ENCODE peak calls at places on chromosomes 3 and 15, in nine cellular contexts. One of them, this sample, is unnamed.

GRCh38 chr15:58545307-58546065 is 113.7 kb downstream of the LIPC start:
- DNase-seq in breast epithelium: no peak
- DNase-seq in fibroblast of pulmonary artery: no peak
- DNase-seq in psoas muscle: no peak
- DNase-seq in astrocyte of the spinal cord: peak
- DNase-seq in Karpas-422: no peak
- DNase-seq in Caco-2: no peak
- DNase-seq in epithelial cell of esophagus: no peak
- DNase-seq in BE2C: no peak
- DNase-seq in this sample: peak

GRCh38 chr3:63193647-63194046 is 84.5 kb upstream of the SYNPR start:
- DNase-seq in breast epithelium: no peak
- DNase-seq in fibroblast of pulmonary artery: peak
- DNase-seq in psoas muscle: no peak
- DNase-seq in astrocyte of the spinal cord: peak
- DNase-seq in Karpas-422: peak
- DNase-seq in Caco-2: peak
- DNase-seq in epithelial cell of esophagus: peak
- DNase-seq in BE2C: no peak
- DNase-seq in this sample: no peak

GRCh38 chr3:79497447-79498111 is 270.2 kb downstream of the ROBO1 start:
- DNase-seq in breast epithelium: no peak
- DNase-seq in fibroblast of pulmonary artery: peak
- DNase-seq in psoas muscle: no peak
- DNase-seq in astrocyte of the spinal cord: peak
- DNase-seq in Karpas-422: peak
- DNase-seq in Caco-2: no peak
- DNase-seq in epithelial cell of esophagus: peak
- DNase-seq in BE2C: no peak
- DNase-seq in this sample: no peak

GRCh38 chr3:131277836-131278497 is 103.6 kb upstream of the NUDT16 start:
- DNase-seq in breast epithelium: no peak
- DNase-seq in fibroblast of pulmonary artery: peak
- DNase-seq in psoas muscle: no peak
- DNase-seq in astrocyte of the spinal cord: peak
- DNase-seq in Karpas-422: no peak
- DNase-seq in Caco-2: no peak
- DNase-seq in epithelial cell of esophagus: peak
- DNase-seq in BE2C: no peak
- DNase-seq in this sample: no peak

GRCh38 chr3:65584913-65585312 is 453.8 kb downstream of the MAGI1 start:
- DNase-seq in breast epithelium: no peak
- DNase-seq in fibroblast of pulmonary artery: no peak
- DNase-seq in psoas muscle: no peak
- DNase-seq in astrocyte of the spinal cord: no peak
- DNase-seq in Karpas-422: no peak
- DNase-seq in Caco-2: no peak
- DNase-seq in epithelial cell of esophagus: no peak
- DNase-seq in BE2C: no peak
- DNase-seq in this sample: no peak

GRCh38 chr3:193943200-193943599 is 192.7 kb upstream of the HES1 start:
- DNase-seq in breast epithelium: no peak
- DNase-seq in fibroblast of pulmonary artery: no peak
- DNase-seq in psoas muscle: no peak
- DNase-seq in astrocyte of the spinal cord: no peak
- DNase-seq in Karpas-422: no peak
- DNase-seq in Caco-2: no peak
- DNase-seq in epithelial cell of esophagus: no peak
- DNase-seq in BE2C: peak
- DNase-seq in this sample: no peak

GRCh38 chr15:79812536-79812935 is 84.3 kb downstream of the MTHFS start:
- DNase-seq in breast epithelium: no peak
- DNase-seq in fibroblast of pulmonary artery: no peak
- DNase-seq in psoas muscle: no peak
- DNase-seq in astrocyte of the spinal cord: no peak
- DNase-seq in Karpas-422: no peak
- DNase-seq in Caco-2: no peak
- DNase-seq in epithelial cell of esophagus: peak
- DNase-seq in BE2C: no peak
- DNase-seq in this sample: no peak

GRCh38 chr15:50633653-50634052 is 52.9 kb downstream of the TRPM7 start:
- DNase-seq in breast epithelium: no peak
- DNase-seq in fibroblast of pulmonary artery: peak
- DNase-seq in psoas muscle: no peak
- DNase-seq in astrocyte of the spinal cord: peak
- DNase-seq in Karpas-422: no peak
- DNase-seq in Caco-2: no peak
- DNase-seq in epithelial cell of esophagus: no peak
- DNase-seq in BE2C: no peak
- DNase-seq in this sample: no peak

GRCh38 chr15:65921780-65922179 is 52.5 kb downstream of the RAB11A start:
- DNase-seq in breast epithelium: no peak
- DNase-seq in fibroblast of pulmonary artery: no peak
- DNase-seq in psoas muscle: no peak
- DNase-seq in astrocyte of the spinal cord: no peak
- DNase-seq in Karpas-422: no peak
- DNase-seq in Caco-2: no peak
- DNase-seq in epithelial cell of esophagus: no peak
- DNase-seq in BE2C: no peak
- DNase-seq in this sample: no peak

GRCh38 chr3:14877404-14877803 is 58.6 kb downstream of the FGD5 start:
- DNase-seq in breast epithelium: no peak
- DNase-seq in fibroblast of pulmonary artery: no peak
- DNase-seq in psoas muscle: no peak
- DNase-seq in astrocyte of the spinal cord: no peak
- DNase-seq in Karpas-422: no peak
- DNase-seq in Caco-2: no peak
- DNase-seq in epithelial cell of esophagus: no peak
- DNase-seq in BE2C: no peak
- DNase-seq in this sample: peak

GRCh38 chr3:173465112-173465511 is 67.6 kb downstream of the NLGN1 start:
- DNase-seq in breast epithelium: no peak
- DNase-seq in fibroblast of pulmonary artery: peak
- DNase-seq in psoas muscle: no peak
- DNase-seq in astrocyte of the spinal cord: peak
- DNase-seq in Karpas-422: no peak
- DNase-seq in Caco-2: no peak
- DNase-seq in epithelial cell of esophagus: peak
- DNase-seq in BE2C: no peak
- DNase-seq in this sample: no peak

GRCh38 chr3:61186030-61186429 is 65.2 kb downstream of the FHIT start:
- DNase-seq in breast epithelium: no peak
- DNase-seq in fibroblast of pulmonary artery: no peak
- DNase-seq in psoas muscle: no peak
- DNase-seq in astrocyte of the spinal cord: no peak
- DNase-seq in Karpas-422: no peak
- DNase-seq in Caco-2: no peak
- DNase-seq in epithelial cell of esophagus: no peak
- DNase-seq in BE2C: no peak
- DNase-seq in this sample: no peak

GRCh38 chr3:52244061-52244628 is 1.4 kb upstream of the PPM1M start:
- DNase-seq in breast epithelium: no peak
- DNase-seq in fibroblast of pulmonary artery: peak
- DNase-seq in psoas muscle: peak
- DNase-seq in astrocyte of the spinal cord: no peak
- DNase-seq in Karpas-422: peak
- DNase-seq in Caco-2: no peak
- DNase-seq in epithelial cell of esophagus: peak
- DNase-seq in BE2C: peak
- DNase-seq in this sample: no peak

GRCh38 chr3:39107874-39108308 is 411 bp downstream of the TTC21A start:
- DNase-seq in breast epithelium: no peak
- DNase-seq in fibroblast of pulmonary artery: peak
- DNase-seq in psoas muscle: no peak
- DNase-seq in astrocyte of the spinal cord: no peak
- DNase-seq in Karpas-422: peak
- DNase-seq in Caco-2: no peak
- DNase-seq in epithelial cell of esophagus: no peak
- DNase-seq in BE2C: no peak
- DNase-seq in this sample: no peak

DNA sequence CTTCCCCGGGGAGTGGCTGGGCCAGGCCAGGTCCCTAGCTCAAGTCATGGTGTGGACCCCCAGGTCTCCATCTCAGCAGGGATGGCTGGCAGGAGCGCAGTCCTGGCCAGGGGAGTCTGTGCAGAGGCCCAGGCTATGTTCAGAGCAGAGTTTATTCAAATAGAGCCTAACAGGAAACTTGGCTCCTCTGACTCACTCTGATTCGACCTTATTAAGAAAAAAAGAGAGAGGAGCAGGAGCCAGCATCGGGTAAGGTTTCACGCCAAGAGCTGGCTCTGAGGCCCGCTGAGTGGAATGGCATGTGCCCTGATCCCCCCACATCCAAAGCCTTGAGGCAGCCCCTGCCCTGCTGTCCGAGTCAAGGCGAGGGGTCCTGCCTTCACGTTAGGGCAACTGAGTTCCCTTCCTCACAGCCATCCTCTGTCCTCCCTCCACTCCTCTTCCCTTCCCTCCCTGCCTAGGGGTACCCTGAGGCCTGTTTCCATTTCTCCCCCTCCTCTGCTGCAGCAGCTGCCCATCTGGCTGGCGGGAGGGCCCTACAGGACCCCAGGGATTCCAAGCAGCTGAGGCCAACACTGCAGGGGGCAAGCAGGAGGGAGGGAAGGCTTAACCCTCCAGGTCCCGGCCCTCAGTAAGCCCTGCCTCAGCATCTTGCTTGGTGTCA is 1.9 kb upstream of the LOXL1 start:
- DNase-seq in breast epithelium: no peak
- DNase-seq in fibroblast of pulmonary artery: peak
- DNase-seq in psoas muscle: peak
- DNase-seq in astrocyte of the spinal cord: peak
- DNase-seq in Karpas-422: peak
- DNase-seq in Caco-2: no peak
- DNase-seq in epithelial cell of esophagus: peak
- DNase-seq in BE2C: peak
- DNase-seq in this sample: no peak
- H3K4me3 ChIP-seq in breast epithelium: peak
- H3K4me3 ChIP-seq in fibroblast of pulmonary artery: no peak
- H3K4me3 ChIP-seq in psoas muscle: no peak
- H3K4me3 ChIP-seq in astrocyte of the spinal cord: no peak
- H3K4me3 ChIP-seq in Karpas-422: no peak
- H3K4me3 ChIP-seq in Caco-2: no peak
- H3K4me3 ChIP-seq in epithelial cell of esophagus: no peak
- H3K4me3 ChIP-seq in BE2C: no peak
- H3K4me3 ChIP-seq in this sample: no peak

GRCh38 chr15:74383695-74384565 is 16.5 kb upstream of the CYP11A1 start:
- DNase-seq in breast epithelium: peak
- DNase-seq in fibroblast of pulmonary artery: no peak
- DNase-seq in psoas muscle: no peak
- DNase-seq in astrocyte of the spinal cord: no peak
- DNase-seq in Karpas-422: peak
- DNase-seq in Caco-2: no peak
- DNase-seq in epithelial cell of esophagus: peak
- DNase-seq in BE2C: no peak
- DNase-seq in this sample: no peak
- H3K4me3 ChIP-seq in breast epithelium: no peak
- H3K4me3 ChIP-seq in fibroblast of pulmonary artery: no peak
- H3K4me3 ChIP-seq in psoas muscle: no peak
- H3K4me3 ChIP-seq in astrocyte of the spinal cord: no peak
- H3K4me3 ChIP-seq in Karpas-422: no peak
- H3K4me3 ChIP-seq in Caco-2: no peak
- H3K4me3 ChIP-seq in epithelial cell of esophagus: no peak
- H3K4me3 ChIP-seq in BE2C: no peak
- H3K4me3 ChIP-seq in this sample: no peak

DNA sequence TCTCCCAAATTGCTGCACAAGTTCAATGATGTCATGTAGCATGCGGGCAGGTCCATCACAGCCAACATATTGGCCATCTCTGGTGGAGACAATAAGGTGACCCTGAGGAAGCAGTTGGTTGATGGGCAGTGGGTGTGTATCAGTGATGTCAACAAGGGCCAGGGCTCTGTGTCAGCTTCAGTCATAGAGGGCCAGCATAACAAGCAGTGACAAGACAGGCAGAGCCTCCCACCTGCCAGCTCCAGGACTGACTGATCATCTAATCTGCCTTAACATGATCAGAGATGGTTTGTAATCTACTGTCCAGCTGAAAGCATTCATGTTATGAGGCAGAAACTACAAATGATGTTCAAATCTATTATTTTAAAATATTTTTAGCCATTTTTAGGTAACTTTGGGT is 62.3 kb downstream of the GLB1 start:
- DNase-seq in breast epithelium: no peak
- DNase-seq in fibroblast of pulmonary artery: no peak
- DNase-seq in psoas muscle: no peak
- DNase-seq in astrocyte of the spinal cord: no peak
- DNase-seq in Karpas-422: no peak
- DNase-seq in Caco-2: no peak
- DNase-seq in epithelial cell of esophagus: peak
- DNase-seq in BE2C: no peak
- DNase-seq in this sample: no peak
- H3K4me3 ChIP-seq in breast epithelium: no peak
- H3K4me3 ChIP-seq in fibroblast of pulmonary artery: no peak
- H3K4me3 ChIP-seq in psoas muscle: no peak
- H3K4me3 ChIP-seq in astrocyte of the spinal cord: no peak
- H3K4me3 ChIP-seq in Karpas-422: no peak
- H3K4me3 ChIP-seq in Caco-2: no peak
- H3K4me3 ChIP-seq in epithelial cell of esophagus: no peak
- H3K4me3 ChIP-seq in BE2C: no peak
- H3K4me3 ChIP-seq in this sample: no peak

GRCh38 chr15:69299451-69300128 is 878 bp downstream of the PAQR5 start:
- DNase-seq in breast epithelium: no peak
- DNase-seq in fibroblast of pulmonary artery: no peak
- DNase-seq in psoas muscle: no peak
- DNase-seq in astrocyte of the spinal cord: no peak
- DNase-seq in Karpas-422: no peak
- DNase-seq in Caco-2: no peak
- DNase-seq in epithelial cell of esophagus: no peak
- DNase-seq in BE2C: no peak
- DNase-seq in this sample: no peak

GRCh38 chr15:69296606-69297005 is 2.1 kb upstream of the PAQR5 start:
- DNase-seq in breast epithelium: no peak
- DNase-seq in fibroblast of pulmonary artery: no peak
- DNase-seq in psoas muscle: no peak
- DNase-seq in astrocyte of the spinal cord: no peak
- DNase-seq in Karpas-422: no peak
- DNase-seq in Caco-2: no peak
- DNase-seq in epithelial cell of esophagus: no peak
- DNase-seq in BE2C: no peak
- DNase-seq in this sample: no peak

GRCh38 chr15:69298697-69299441 is at the start of gene PAQR5:
- DNase-seq in breast epithelium: no peak
- DNase-seq in fibroblast of pulmonary artery: no peak
- DNase-seq in psoas muscle: peak
- DNase-seq in astrocyte of the spinal cord: no peak
- DNase-seq in Karpas-422: no peak
- DNase-seq in Caco-2: peak
- DNase-seq in epithelial cell of esophagus: peak
- DNase-seq in BE2C: peak
- DNase-seq in this sample: peak

GRCh38 chr15:69297642-69298353 is 914 bp upstream of the PAQR5 start:
- DNase-seq in breast epithelium: no peak
- DNase-seq in fibroblast of pulmonary artery: no peak
- DNase-seq in psoas muscle: no peak
- DNase-seq in astrocyte of the spinal cord: no peak
- DNase-seq in Karpas-422: no peak
- DNase-seq in Caco-2: no peak
- DNase-seq in epithelial cell of esophagus: no peak
- DNase-seq in BE2C: no peak
- DNase-seq in this sample: no peak

DNA sequence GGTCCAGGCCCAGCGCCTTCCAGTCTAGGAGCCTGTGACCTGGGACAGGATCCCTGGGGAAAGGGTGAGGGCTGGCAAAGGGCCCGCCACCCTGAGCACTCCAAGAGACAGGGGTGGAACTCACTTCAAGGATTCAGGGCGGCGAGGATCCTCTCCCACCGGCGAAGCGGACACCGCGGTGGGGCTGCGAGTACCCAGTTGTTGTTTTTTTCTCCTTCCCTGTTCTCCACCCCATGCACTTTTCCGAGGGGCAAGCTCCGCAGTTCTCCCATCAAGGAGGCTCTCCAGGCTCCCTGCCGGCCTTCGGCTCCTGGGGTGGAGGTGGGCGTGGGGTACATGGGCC is 387 bp upstream of the PAQR5 start:
- DNase-seq in breast epithelium: no peak
- DNase-seq in fibroblast of pulmonary artery: no peak
- DNase-seq in psoas muscle: no peak
- DNase-seq in astrocyte of the spinal cord: no peak
- DNase-seq in Karpas-422: no peak
- DNase-seq in Caco-2: no peak
- DNase-seq in epithelial cell of esophagus: no peak
- DNase-seq in BE2C: no peak
- DNase-seq in this sample: no peak
- H3K4me3 ChIP-seq in breast epithelium: peak
- H3K4me3 ChIP-seq in fibroblast of pulmonary artery: peak
- H3K4me3 ChIP-seq in psoas muscle: peak
- H3K4me3 ChIP-seq in astrocyte of the spinal cord: peak
- H3K4me3 ChIP-seq in Karpas-422: no peak
- H3K4me3 ChIP-seq in Caco-2: peak
- H3K4me3 ChIP-seq in epithelial cell of esophagus: no peak
- H3K4me3 ChIP-seq in BE2C: peak
- H3K4me3 ChIP-seq in this sample: no peak